ENCODE peak calls at places on chromosome 16, in four cellular contexts. N, X, Q and A are unnamed samples. For H3K4me1, the result is how much of the 10 kb centered on the place peaks cover.

GRCh38 chr16:72085002-72085401 is 8.4 kb downstream of the TXNL4B start:
- DNase-seq in X (peak), Q (no peak), N (no peak), A (no peak)

GRCh38 chr16:62225675-62226074 is 189.4 kb upstream of the CDH8 start:
- DNase-seq in X (peak), N (peak), Q (peak), A (peak)

GRCh38 chr16:1613728-1614225 is 1.6 kb downstream of the CRAMP1 start:
- DNase-seq in Q (no peak), X (no peak), N (peak), A (no peak)

GRCh38 chr16:72879846-72880245 is 168.1 kb downstream of the ZFHX3 start:
- DNase-seq in X (no peak), Q (no peak), N (no peak), A (no peak)

GRCh38 chr16:71933017-71933416 is 37.7 kb downstream of the IST1 start:
- DNase-seq in X (no peak), Q (no peak), N (no peak), A (no peak)

GRCh38 chr16:5450435-5451104 is 353.0 kb upstream of the EEF2KMT start:
- DNase-seq in N (no peak), X (no peak), Q (no peak), A (no peak)

GRCh38 chr16:59758848-59759247 is 1024.7 kb upstream of the GOT2 start:
- DNase-seq in N (no peak), Q (no peak), X (no peak), A (no peak)

GRCh38 chr16:49856741-49857330 is 924 bp upstream of the ZNF423 start:
- DNase-seq in X (peak), N (peak), Q (peak), A (peak)

GRCh38 chr16:13269359-13269758 is 368.0 kb downstream of the SHISA9 start:
- DNase-seq in X (no peak), N (no peak), Q (no peak), A (no peak)

GRCh38 chr16:86563489-86564345 is 2.9 kb upstream of the FOXC2 start:
- DNase-seq in N (peak), Q (peak), X (peak), A (peak)

GRCh38 chr16:5347561-5347960 is 250.0 kb upstream of the EEF2KMT start:
- DNase-seq in X (no peak), Q (no peak), N (no peak), A (no peak)

GRCh38 chr16:24837969-24838368 is 7.8 kb upstream of the SLC5A11 start:
- DNase-seq in N (no peak), X (no peak), Q (no peak), A (no peak)

GRCh38 chr16:68146583-68146982 is 61.4 kb downstream of the NFATC3 start:
- DNase-seq in N (no peak), X (no peak), Q (no peak), A (no peak)

GRCh38 chr16:23587726-23588125 is 8.4 kb downstream of the NDUFAB1 start:
- DNase-seq in N (no peak), Q (no peak), X (peak), A (no peak)

GRCh38 chr16:4897328-4897727 is 39.6 kb downstream of the PPL start:
- DNase-seq in N (no peak), X (no peak), Q (no peak), A (no peak)

GRCh38 chr16:67431077-67431804 is at the start of gene HSD11B2:
- DNase-seq in N (no peak), X (peak), Q (peak), A (peak)

GRCh38 chr16:55482056-55482455 is 3.1 kb downstream of the MMP2 start:
- DNase-seq in X (no peak), Q (no peak), N (no peak), A (no peak)

GRCh38 chr16:50523710-50524109 is 24.5 kb upstream of the NKD1 start:
- DNase-seq in X (no peak), N (no peak), Q (peak), A (no peak)

GRCh38 chr16:5035909-5036227 is 2.1 kb upstream of the NAGPA start:
- DNase-seq in N (no peak), X (no peak), Q (no peak), A (no peak)

GRCh38 chr16:19479302-19479721 is 42.6 kb downstream of the GDE1 start:
- DNase-seq in X (no peak), N (no peak), Q (no peak), A (no peak)

GRCh38 chr16:23771027-23771426 is 16.2 kb downstream of the CHP2 start:
- DNase-seq in X (no peak), N (no peak), Q (no peak), A (no peak)

GRCh38 chr16:35714665-35715064 is 2255.3 kb downstream of the TP53TG3F start:
- DNase-seq in Q (no peak), N (peak), X (no peak), A (no peak)

GRCh38 chr16:89552913-89553312 is 7.6 kb upstream of the RPL13 start:
- DNase-seq in X (no peak), N (no peak), Q (no peak), A (no peak)

GRCh38 chr16:78563905-78564304 is 464.5 kb downstream of the WWOX start:
- DNase-seq in Q (no peak), N (no peak), X (peak), A (no peak)

GRCh38 chr16:19167710-19168172 is 299 bp upstream of the SYT17 start:
- DNase-seq in X (peak), Q (peak), N (peak), A (peak)

GRCh38 chr16:26709175-26709574 is 357.6 kb upstream of the C16orf82 start:
- DNase-seq in N (peak), X (no peak), Q (no peak), A (no peak)

GRCh38 chr16:57999971-58000705 is at the start of gene ZNF319:
- DNase-seq in N (no peak), X (peak), Q (no peak), A (peak)

GRCh38 chr16:19044781-19045180 is 22.6 kb upstream of the COQ7 start:
- DNase-seq in N (no peak), Q (no peak), X (no peak), A (no peak)

GRCh38 chr16:64532117-64532516 is 589.7 kb downstream of the CDH11 start:
- DNase-seq in Q (no peak), N (no peak), X (no peak), A (no peak)

GRCh38 chr16:82033683-82034300 is 1.3 kb upstream of the HSD17B2 start:
- DNase-seq in N (no peak), X (no peak), Q (no peak), A (no peak)

GRCh38 chr16:2963611-2964415 is at the start of gene KREMEN2:
- DNase-seq in Q (no peak), X (no peak), N (no peak), A (peak)

GRCh38 chr16:74650966-74651567 is 15.6 kb downstream of the RFWD3 start:
- DNase-seq in N (no peak), Q (no peak), X (no peak), A (no peak)
- TF ChIP-seq CTCF in N (peak), Q (no peak), X (peak), A (no peak)

GRCh38 chr16:85515319-85515745 is 97.8 kb upstream of the GSE1 start:
- DNase-seq in X (no peak), N (no peak), Q (no peak), A (no peak)
- H3K4me3 ChIP-seq in X (no peak), N (no peak), Q (no peak), A (no peak)

GRCh38 chr16:56604966-56605365 is 3.4 kb upstream of the MT2A start:
- DNase-seq in Q (no peak), X (no peak), N (no peak), A (no peak)
- H3K4me1 ChIP-seq in Q (under half), X (under half), N (under half), A (under half)

GRCh38 chr16:11224894-11225676 is 30.9 kb downstream of the SOCS1 start:
- DNase-seq in N (no peak), X (peak), Q (no peak), A (no peak)
- TF ChIP-seq CTCF in N (no peak), X (no peak), Q (no peak), A (no peak)